ENCODE peak calls at places on chromosomes 13 and 19, in six cellular contexts. J is H1, N is IMR-90, V is H9, Y is mesenchymal stem cell, R is mesendoderm. C is an unnamed sample.

GRCh38 chr13:87680298-87680697 is 9.1 kb downstream of the SLITRK5 start:
- DNase-seq in V (no peak), R (peak; percentile 20), N (no peak), J (no peak), Y (no peak), C (no peak)

GRCh38 chr19:20078696-20079095 is 896 bp downstream of the ZNF90 start:
- DNase-seq in V (no peak), J (no peak), N (peak; percentile 18), R (peak; percentile 55), Y (peak; percentile 48), C (peak; percentile 21)

GRCh38 chr19:12936582-12936981 is 1.8 kb upstream of the CALR start:
- DNase-seq in N (no peak), J (no peak), R (no peak), Y (no peak), V (no peak), C (no peak)

GRCh38 chr19:35247526-35248309 is 1.1 kb upstream of the LSR start:
- DNase-seq in N (no peak), R (peak; percentile 98), V (peak; percentile 97), J (peak; percentile 91), Y (no peak), C (peak; percentile 88)

GRCh38 chr19:30425885-30426838 is 54.0 kb downstream of the ZNF536 start:
- DNase-seq in Y (no peak), R (no peak), J (peak; percentile 20), V (no peak), N (no peak), C (no peak)

GRCh38 chr13:114100446-114101320 is 31.7 kb downstream of the RASA3 start:
- DNase-seq in Y (peak; percentile 72), J (no peak), V (no peak), N (no peak), R (no peak), C (no peak)

GRCh38 chr13:110989331-110989730 is 74.5 kb upstream of the ANKRD10 start:
- DNase-seq in N (peak; percentile 33), Y (no peak), V (no peak), R (no peak), J (no peak), C (no peak)

GRCh38 chr13:35953537-35954206 is 177.5 kb downstream of the DCLK1 start:
- DNase-seq in V (peak; percentile 75), R (peak; percentile 92), J (peak; percentile 54), Y (peak; percentile 63), N (peak; percentile 94), C (peak; percentile 69)

GRCh38 chr19:55624109-55625003 is at the start of gene ZNF784:
- DNase-seq in Y (peak; percentile 90), J (peak; percentile 95), V (peak; percentile 95), R (peak; percentile 95), N (peak; percentile 90), C (peak; percentile 96)

GRCh38 chr13:41565221-41565620 is 107.9 kb downstream of the RGCC start:
- DNase-seq in V (no peak), Y (peak; percentile 83), J (no peak), N (peak; percentile 97), R (no peak), C (no peak)

GRCh38 chr19:7257148-7258041 is 36.8 kb downstream of the INSR start:
- DNase-seq in R (peak; percentile 93), N (peak; percentile 67), J (no peak), V (no peak), Y (peak; percentile 28), C (no peak)

GRCh38 chr13:40969169-40969901 is 49.8 kb downstream of the ELF1 start:
- DNase-seq in R (no peak), Y (no peak), J (no peak), N (no peak), V (no peak), C (no peak)

GRCh38 chr13:104875008-104875762 is 1660.3 kb downstream of the EFNB2 start:
- DNase-seq in R (peak; percentile 31), V (no peak), J (no peak), N (no peak), Y (peak; percentile 6), C (no peak)

GRCh38 chr19:2251577-2252480 is 2.7 kb downstream of the AMH start:
- DNase-seq in Y (no peak), J (peak; percentile 65), R (no peak), V (no peak), N (no peak), C (no peak)

GRCh38 chr13:45108716-45109706 is 11.3 kb upstream of the GTF2F2 start:
- DNase-seq in Y (peak; percentile 37), R (no peak), J (peak; percentile 55), V (peak; percentile 74), N (peak; percentile 66), C (no peak)

GRCh38 chr19:7292950-7293794 is 1.0 kb downstream of the INSR start:
- DNase-seq in V (peak; percentile 33), N (no peak), R (peak; percentile 12), J (peak; percentile 61), Y (no peak), C (no peak)

GRCh38 chr13:51733656-51734334 is 70.2 kb downstream of the DHRS12 start:
- DNase-seq in Y (peak; percentile 41), J (no peak), R (peak; percentile 27), N (peak; percentile 15), V (no peak), C (no peak)

GRCh38 chr19:39156891-39157230 is 31.3 kb downstream of the PAK4 start:
- DNase-seq in V (no peak), R (no peak), Y (no peak), J (no peak), N (no peak), C (no peak)

GRCh38 chr13:42524487-42525034 is 49.4 kb upstream of the TNFSF11 start:
- DNase-seq in V (no peak), R (no peak), J (no peak), N (no peak), Y (peak; percentile 58), C (no peak)

GRCh38 chr19:52248256-52248655 is 21.1 kb upstream of the ZNF766 start:
- DNase-seq in R (peak; percentile 78), Y (peak; percentile 36), N (peak; percentile 33), V (peak; percentile 62), J (peak; percentile 56), C (no peak)

GRCh38 chr13:87129602-87130300 is 541.4 kb upstream of the SLITRK5 start:
- DNase-seq in V (no peak), J (no peak), N (peak; percentile 47), Y (peak; percentile 18), R (peak; percentile 19), C (no peak)

GRCh38 chr13:24407844-24408243 is 98.5 kb downstream of the C1QTNF9 start:
- DNase-seq in R (no peak), Y (no peak), V (no peak), N (no peak), J (no peak), C (no peak)

GRCh38 chr13:106589716-106590115 is 21.8 kb upstream of the ARGLU1 start:
- DNase-seq in V (no peak), R (no peak), J (no peak), N (peak; percentile 52), Y (no peak), C (no peak)
- H2BK15ac ChIP-seq in V (no peak overlapping the region), R (no peak overlapping the region), J (no peak overlapping the region), N (no peak overlapping the region), Y (no peak overlapping the region), C (no peak overlapping the region)

DNA sequence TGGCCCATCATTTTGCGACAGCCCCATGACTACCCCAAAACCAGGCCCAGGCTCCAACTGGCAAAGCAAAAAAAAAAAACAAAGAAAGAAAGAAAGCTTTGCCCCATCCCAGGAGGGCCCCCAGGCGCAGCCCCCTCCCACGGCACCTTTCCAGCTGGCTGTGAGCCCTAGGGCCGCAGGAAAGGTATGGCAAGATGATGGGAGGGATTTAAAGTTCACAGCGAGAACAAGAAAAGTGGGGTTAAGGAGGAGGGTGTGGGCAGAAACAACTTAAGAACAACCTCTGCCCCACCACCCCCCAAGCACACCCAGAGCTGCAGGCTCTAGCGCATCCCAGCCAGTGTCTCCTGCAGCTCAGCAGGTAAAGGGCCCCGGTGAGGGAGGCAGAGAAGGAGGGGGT is at the start of gene CYP2F1:
- DNase-seq in J (no peak), R (no peak), Y (no peak), V (no peak), N (no peak), C (no peak)
- H2BK15ac ChIP-seq in J (no peak within 1 kb of the TSS), R (no peak within 1 kb of the TSS), Y (no peak within 1 kb of the TSS), V (no peak within 1 kb of the TSS), N (no peak within 1 kb of the TSS), C (no peak within 1 kb of the TSS)

DNA sequence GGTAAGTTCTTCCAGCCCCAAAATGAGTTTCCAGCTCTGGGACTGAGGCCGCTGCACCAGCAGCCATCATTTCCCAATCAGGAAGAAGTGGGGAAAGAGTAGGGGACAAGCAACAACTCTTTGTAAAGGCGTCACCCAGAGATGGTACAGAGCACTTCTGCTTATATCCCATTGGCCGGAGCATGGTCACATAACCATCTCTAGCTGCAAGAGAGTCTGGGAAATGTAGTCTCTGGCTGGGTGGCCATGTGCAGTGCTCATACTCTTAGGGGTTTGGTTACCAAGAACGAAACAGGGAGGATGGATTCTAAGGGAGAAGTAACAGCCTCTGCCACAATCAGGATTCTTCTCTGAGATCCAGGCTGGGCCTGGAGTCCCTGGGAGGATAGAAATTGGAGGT is 26.3 kb downstream of the CKM start:
- DNase-seq in N (no peak), Y (no peak), R (no peak), J (no peak), V (no peak), C (no peak)
- H2BK15ac ChIP-seq in N (no peak overlapping the region), Y (no peak overlapping the region), R (no peak overlapping the region), J (no peak overlapping the region), V (no peak overlapping the region), C (no peak overlapping the region)

DNA sequence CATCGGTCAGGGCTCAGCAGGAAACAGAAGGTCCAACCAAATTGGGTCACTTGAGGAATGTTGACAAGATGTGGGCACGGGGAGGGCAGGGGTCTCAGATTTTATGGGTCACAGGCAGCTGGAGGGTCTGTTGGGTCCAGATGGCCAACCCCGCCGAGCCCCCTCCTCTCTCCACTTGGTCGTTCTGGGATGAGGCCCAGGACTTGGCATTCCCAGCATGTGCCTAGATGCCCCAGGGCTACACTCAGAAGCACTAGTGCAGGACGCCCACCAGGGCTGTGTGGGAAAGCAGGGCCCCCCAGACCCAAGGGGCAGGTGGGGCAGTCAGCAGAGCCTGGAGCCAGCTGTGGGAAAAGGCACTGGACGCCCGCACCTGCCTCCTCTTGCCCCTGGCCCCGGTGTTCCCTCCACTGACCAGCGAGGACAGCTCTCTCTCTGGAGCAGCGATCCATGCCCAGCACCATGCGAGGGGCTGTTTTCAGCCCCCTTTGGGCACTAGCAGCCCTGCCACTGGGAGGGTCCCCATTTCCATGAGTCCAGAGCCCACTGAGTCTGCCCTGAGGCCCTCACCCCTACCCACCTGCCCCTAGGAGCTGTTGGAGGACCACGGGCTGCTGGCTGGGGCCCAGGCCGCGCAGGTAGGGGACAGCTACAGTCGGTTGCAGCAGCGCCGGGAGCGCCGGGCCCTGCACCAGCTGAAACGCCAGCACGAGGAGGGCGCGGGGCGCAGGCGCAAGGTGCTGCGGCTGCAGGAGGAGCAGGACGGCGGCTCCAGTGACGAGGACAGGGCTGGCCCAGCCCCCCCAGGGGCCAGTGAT is 26.0 kb downstream of the DHX34 start:
- DNase-seq in Y (no peak), V (no peak), N (no peak), R (no peak), J (no peak), C (no peak)
- H2BK15ac ChIP-seq in Y (no peak overlapping the region), V (no peak overlapping the region), N (no peak overlapping the region), R (no peak overlapping the region), J (no peak overlapping the region), C (no peak overlapping the region)

GRCh38 chr13:34847751-34848150 is 94.3 kb upstream of the NBEA start:
- DNase-seq in V (peak; percentile 54), Y (no peak), R (peak; percentile 22), J (no peak), N (no peak), C (no peak)
- H2BK15ac ChIP-seq in V (no peak overlapping the region), Y (no peak overlapping the region), R (no peak overlapping the region), J (peak overlapping the region; percentile 50), N (no peak overlapping the region), C (no peak overlapping the region)

GRCh38 chr13:60327551-60327950 is 69.5 kb upstream of the TDRD3 start:
- DNase-seq in R (no peak), Y (no peak), J (no peak), V (no peak), N (no peak), C (no peak)
- H2BK15ac ChIP-seq in R (no peak overlapping the region), Y (no peak overlapping the region), J (no peak overlapping the region), V (no peak overlapping the region), N (no peak overlapping the region), C (no peak overlapping the region)

C was measured in neuronal stem cell.